ENCODE peak calls at places on chromosome 13, in four cellular contexts. One of them, this sample, is unnamed. For H3K4me1, the result is how much of the 10 kb centered on the place peaks cover.

GRCh38 chr13:80037505-80037888 is 303.4 kb downstream of the SPRY2 start:
- DNase-seq in spleen: no peak
- DNase-seq in naive thymus-derived CD4-positive, alpha-beta T cell: no peak
- DNase-seq in breast epithelium: no peak
- DNase-seq in this sample: no peak

GRCh38 chr13:87884874-87885273 is 213.7 kb downstream of the SLITRK5 start:
- DNase-seq in spleen: no peak
- DNase-seq in naive thymus-derived CD4-positive, alpha-beta T cell: no peak
- DNase-seq in breast epithelium: no peak
- DNase-seq in this sample: no peak

GRCh38 chr13:60645552-60646138 is 248.6 kb downstream of the TDRD3 start:
- DNase-seq in spleen: no peak
- DNase-seq in naive thymus-derived CD4-positive, alpha-beta T cell: no peak
- DNase-seq in breast epithelium: no peak
- DNase-seq in this sample: no peak

GRCh38 chr13:49373699-49374098 is 70.2 kb downstream of the CAB39L start:
- DNase-seq in spleen: no peak
- DNase-seq in naive thymus-derived CD4-positive, alpha-beta T cell: no peak
- DNase-seq in breast epithelium: no peak
- DNase-seq in this sample: no peak

GRCh38 chr13:62130016-62130970 is 714.6 kb upstream of the PCDH20 start:
- DNase-seq in spleen: no peak
- DNase-seq in naive thymus-derived CD4-positive, alpha-beta T cell: no peak
- DNase-seq in breast epithelium: no peak
- DNase-seq in this sample: no peak

GRCh38 chr13:98147521-98147920 is 4.6 kb downstream of the FARP1 start:
- DNase-seq in spleen: no peak
- DNase-seq in naive thymus-derived CD4-positive, alpha-beta T cell: no peak
- DNase-seq in breast epithelium: no peak
- DNase-seq in this sample: no peak

GRCh38 chr13:112683581-112683980 is 6.3 kb upstream of the ATP11A start:
- DNase-seq in spleen: no peak
- DNase-seq in naive thymus-derived CD4-positive, alpha-beta T cell: no peak
- DNase-seq in breast epithelium: peak
- DNase-seq in this sample: no peak

GRCh38 chr13:30826911-30827577 is 79.0 kb upstream of the MEDAG start:
- DNase-seq in spleen: no peak
- DNase-seq in naive thymus-derived CD4-positive, alpha-beta T cell: no peak
- DNase-seq in breast epithelium: no peak
- DNase-seq in this sample: no peak

GRCh38 chr13:94641432-94641941 is 39.8 kb downstream of the GPR180 start:
- DNase-seq in spleen: no peak
- DNase-seq in naive thymus-derived CD4-positive, alpha-beta T cell: no peak
- DNase-seq in breast epithelium: no peak
- DNase-seq in this sample: no peak

GRCh38 chr13:91017669-91018053 is 329.8 kb upstream of the MIR17HG start:
- DNase-seq in spleen: no peak
- DNase-seq in naive thymus-derived CD4-positive, alpha-beta T cell: no peak
- DNase-seq in breast epithelium: no peak
- DNase-seq in this sample: no peak

GRCh38 chr13:109782066-109782822 is 4.1 kb downstream of the IRS2 start:
- DNase-seq in spleen: peak
- DNase-seq in naive thymus-derived CD4-positive, alpha-beta T cell: peak
- DNase-seq in breast epithelium: no peak
- DNase-seq in this sample: peak

GRCh38 chr13:79457948-79458347 is 23.0 kb upstream of the NDFIP2 start:
- DNase-seq in spleen: no peak
- DNase-seq in naive thymus-derived CD4-positive, alpha-beta T cell: no peak
- DNase-seq in breast epithelium: no peak
- DNase-seq in this sample: no peak

GRCh38 chr13:36297259-36297599 is 385 bp downstream of the CCDC169 start:
- DNase-seq in spleen: no peak
- DNase-seq in naive thymus-derived CD4-positive, alpha-beta T cell: no peak
- DNase-seq in breast epithelium: no peak
- DNase-seq in this sample: no peak

GRCh38 chr13:98222081-98222554 is 45.0 kb upstream of the RNF113B start:
- DNase-seq in spleen: no peak
- DNase-seq in naive thymus-derived CD4-positive, alpha-beta T cell: no peak
- DNase-seq in breast epithelium: no peak
- DNase-seq in this sample: no peak

GRCh38 chr13:49655906-49656305 is 27.6 kb downstream of the ARL11 start:
- DNase-seq in spleen: no peak
- DNase-seq in naive thymus-derived CD4-positive, alpha-beta T cell: no peak
- DNase-seq in breast epithelium: no peak
- DNase-seq in this sample: no peak

GRCh38 chr13:37492741-37493514 is 105.6 kb downstream of the POSTN start:
- DNase-seq in spleen: no peak
- DNase-seq in naive thymus-derived CD4-positive, alpha-beta T cell: no peak
- DNase-seq in breast epithelium: no peak
- DNase-seq in this sample: no peak

GRCh38 chr13:50617134-50617721 is 226.3 kb downstream of the DLEU7 start:
- DNase-seq in spleen: no peak
- DNase-seq in naive thymus-derived CD4-positive, alpha-beta T cell: no peak
- DNase-seq in breast epithelium: no peak
- DNase-seq in this sample: no peak

GRCh38 chr13:76879211-76879875 is 6.9 kb downstream of the KCTD12 start:
- DNase-seq in spleen: peak
- DNase-seq in naive thymus-derived CD4-positive, alpha-beta T cell: peak
- DNase-seq in breast epithelium: no peak
- DNase-seq in this sample: no peak

GRCh38 chr13:113014752-113015745 is 46.0 kb downstream of the MCF2L start:
- DNase-seq in spleen: no peak
- DNase-seq in naive thymus-derived CD4-positive, alpha-beta T cell: no peak
- DNase-seq in breast epithelium: no peak
- DNase-seq in this sample: peak

GRCh38 chr13:99322297-99323103 is 15.3 kb upstream of the GPR183 start:
- DNase-seq in spleen: no peak
- DNase-seq in naive thymus-derived CD4-positive, alpha-beta T cell: peak
- DNase-seq in breast epithelium: no peak
- DNase-seq in this sample: no peak

GRCh38 chr13:35630551-35631275 is 154.2 kb upstream of the MAB21L1 start:
- DNase-seq in spleen: no peak
- DNase-seq in naive thymus-derived CD4-positive, alpha-beta T cell: no peak
- DNase-seq in breast epithelium: no peak
- DNase-seq in this sample: no peak

GRCh38 chr13:73952683-73953082 is 181.5 kb downstream of the KLF12 start:
- DNase-seq in spleen: no peak
- DNase-seq in naive thymus-derived CD4-positive, alpha-beta T cell: no peak
- DNase-seq in breast epithelium: no peak
- DNase-seq in this sample: no peak

GRCh38 chr13:56718791-56719190 is 421.9 kb upstream of the PRR20A start:
- DNase-seq in spleen: no peak
- DNase-seq in naive thymus-derived CD4-positive, alpha-beta T cell: no peak
- DNase-seq in breast epithelium: no peak
- DNase-seq in this sample: no peak

GRCh38 chr13:23500858-23501257 is 67.4 kb upstream of the SACS start:
- DNase-seq in spleen: no peak
- DNase-seq in naive thymus-derived CD4-positive, alpha-beta T cell: no peak
- DNase-seq in breast epithelium: no peak
- DNase-seq in this sample: no peak

GRCh38 chr13:29369060-29369743 is 226.3 kb downstream of the SLC7A1 start:
- DNase-seq in spleen: no peak
- DNase-seq in naive thymus-derived CD4-positive, alpha-beta T cell: no peak
- DNase-seq in breast epithelium: no peak
- DNase-seq in this sample: no peak

GRCh38 chr13:100957741-100958140 is 283.1 kb upstream of the TMTC4 start:
- DNase-seq in spleen: no peak
- DNase-seq in naive thymus-derived CD4-positive, alpha-beta T cell: no peak
- DNase-seq in breast epithelium: no peak
- DNase-seq in this sample: no peak

GRCh38 chr13:24452044-24452443 is 60.5 kb downstream of the PARP4 start:
- DNase-seq in spleen: no peak
- DNase-seq in naive thymus-derived CD4-positive, alpha-beta T cell: no peak
- DNase-seq in breast epithelium: no peak
- DNase-seq in this sample: no peak

GRCh38 chr13:53873558-53873957 is 844.9 kb downstream of the OLFM4 start:
- DNase-seq in spleen: peak
- DNase-seq in naive thymus-derived CD4-positive, alpha-beta T cell: no peak
- DNase-seq in breast epithelium: no peak
- DNase-seq in this sample: no peak

GRCh38 chr13:54185785-54186184 is 1157.2 kb downstream of the OLFM4 start:
- DNase-seq in spleen: no peak
- DNase-seq in naive thymus-derived CD4-positive, alpha-beta T cell: no peak
- DNase-seq in breast epithelium: no peak
- DNase-seq in this sample: no peak

GRCh38 chr13:78589206-78589605 is 14.1 kb downstream of the POU4F1 start:
- DNase-seq in spleen: no peak
- DNase-seq in naive thymus-derived CD4-positive, alpha-beta T cell: no peak
- DNase-seq in breast epithelium: no peak
- DNase-seq in this sample: no peak

GRCh38 chr13:90171649-90172048 is 1175.8 kb upstream of the MIR17HG start:
- DNase-seq in spleen: no peak
- DNase-seq in naive thymus-derived CD4-positive, alpha-beta T cell: no peak
- DNase-seq in breast epithelium: no peak
- DNase-seq in this sample: no peak

GRCh38 chr13:44816701-44817684 is 172.3 kb downstream of the NUFIP1 start:
- DNase-seq in spleen: no peak
- DNase-seq in naive thymus-derived CD4-positive, alpha-beta T cell: no peak
- DNase-seq in breast epithelium: no peak
- DNase-seq in this sample: no peak

GRCh38 chr13:109744512-109745051 is 41.8 kb downstream of the IRS2 start:
- DNase-seq in spleen: no peak
- DNase-seq in naive thymus-derived CD4-positive, alpha-beta T cell: no peak
- DNase-seq in breast epithelium: no peak
- DNase-seq in this sample: peak

GRCh38 chr13:48862572-48862971 is 113.1 kb upstream of the FNDC3A start:
- DNase-seq in spleen: no peak
- DNase-seq in naive thymus-derived CD4-positive, alpha-beta T cell: no peak
- DNase-seq in breast epithelium: no peak
- DNase-seq in this sample: no peak

GRCh38 chr13:57633141-57633949 is 1.8 kb downstream of the PCDH17 start:
- DNase-seq in spleen: peak
- DNase-seq in naive thymus-derived CD4-positive, alpha-beta T cell: no peak
- DNase-seq in breast epithelium: peak
- DNase-seq in this sample: peak

GRCh38 chr13:24997367-24997967 is 98.5 kb upstream of the PABPC3 start:
- DNase-seq in spleen: no peak
- DNase-seq in naive thymus-derived CD4-positive, alpha-beta T cell: peak
- DNase-seq in breast epithelium: no peak
- DNase-seq in this sample: no peak

GRCh38 chr13:50708461-50708860 is 135.0 kb downstream of the DLEU7 start:
- DNase-seq in spleen: no peak
- DNase-seq in naive thymus-derived CD4-positive, alpha-beta T cell: no peak
- DNase-seq in breast epithelium: no peak
- DNase-seq in this sample: no peak

GRCh38 chr13:93621051-93621450 is 394.4 kb downstream of the GPC6 start:
- DNase-seq in spleen: no peak
- DNase-seq in naive thymus-derived CD4-positive, alpha-beta T cell: no peak
- DNase-seq in breast epithelium: no peak
- DNase-seq in this sample: no peak

GRCh38 chr13:98910501-98910951 is 67.3 kb downstream of the DOCK9 start:
- DNase-seq in spleen: no peak
- DNase-seq in naive thymus-derived CD4-positive, alpha-beta T cell: peak
- DNase-seq in breast epithelium: no peak
- DNase-seq in this sample: no peak

GRCh38 chr13:27820524-27821482 is 28.5 kb downstream of the GSX1 start:
- DNase-seq in spleen: no peak
- DNase-seq in naive thymus-derived CD4-positive, alpha-beta T cell: no peak
- DNase-seq in breast epithelium: no peak
- DNase-seq in this sample: no peak
- H3K4me1 ChIP-seq in spleen: under half
- H3K4me1 ChIP-seq in naive thymus-derived CD4-positive, alpha-beta T cell: under half
- H3K4me1 ChIP-seq in breast epithelium: under half
- H3K4me1 ChIP-seq in this sample: under half

DNA sequence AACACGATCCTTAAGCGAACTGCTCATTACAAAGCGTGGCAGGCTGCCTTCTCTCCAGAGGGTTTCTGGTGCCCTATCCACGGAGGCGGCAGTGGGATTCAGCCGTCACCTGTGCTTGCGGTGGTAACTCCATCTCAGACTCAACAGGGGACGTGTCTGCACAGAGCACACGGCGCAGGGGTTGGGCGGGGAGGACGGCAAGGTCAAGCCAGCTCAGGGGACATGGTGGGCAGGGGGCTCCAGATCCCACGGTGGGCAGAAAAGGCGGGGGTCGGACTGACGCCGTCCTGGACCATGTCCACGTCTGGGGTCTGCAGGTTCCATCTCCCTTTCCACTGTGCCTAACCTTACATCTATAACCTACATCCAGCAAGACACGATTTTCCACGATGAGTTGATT is 70.7 kb downstream of the RASA3 start:
- DNase-seq in spleen: no peak
- DNase-seq in naive thymus-derived CD4-positive, alpha-beta T cell: no peak
- DNase-seq in breast epithelium: no peak
- DNase-seq in this sample: no peak
- H3K4me1 ChIP-seq in spleen: half or more
- H3K4me1 ChIP-seq in naive thymus-derived CD4-positive, alpha-beta T cell: under half
- H3K4me1 ChIP-seq in breast epithelium: under half
- H3K4me1 ChIP-seq in this sample: half or more

DNA sequence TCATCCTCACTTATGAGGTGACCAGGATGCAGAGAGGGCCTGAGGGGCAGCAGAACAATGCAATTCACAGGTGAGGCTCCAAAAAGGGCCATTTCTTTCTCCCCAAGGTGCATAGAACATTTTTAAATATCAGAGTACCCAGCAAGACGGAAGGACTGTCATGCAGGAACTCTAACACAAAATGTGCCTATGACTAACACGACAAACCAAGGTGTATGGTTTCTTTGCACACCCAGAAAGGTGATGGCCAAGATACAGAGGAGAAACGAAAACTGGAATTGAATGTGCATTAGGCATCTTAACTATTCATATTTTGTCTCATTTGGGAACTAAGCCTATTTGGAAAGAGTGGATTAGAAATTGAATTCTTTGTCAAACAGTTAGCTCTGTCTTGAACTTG is 29.9 kb downstream of the SHISA2 start:
- DNase-seq in spleen: no peak
- DNase-seq in naive thymus-derived CD4-positive, alpha-beta T cell: no peak
- DNase-seq in breast epithelium: no peak
- DNase-seq in this sample: no peak
- H3K4me1 ChIP-seq in spleen: under half
- H3K4me1 ChIP-seq in naive thymus-derived CD4-positive, alpha-beta T cell: under half
- H3K4me1 ChIP-seq in breast epithelium: under half
- H3K4me1 ChIP-seq in this sample: under half

DNA sequence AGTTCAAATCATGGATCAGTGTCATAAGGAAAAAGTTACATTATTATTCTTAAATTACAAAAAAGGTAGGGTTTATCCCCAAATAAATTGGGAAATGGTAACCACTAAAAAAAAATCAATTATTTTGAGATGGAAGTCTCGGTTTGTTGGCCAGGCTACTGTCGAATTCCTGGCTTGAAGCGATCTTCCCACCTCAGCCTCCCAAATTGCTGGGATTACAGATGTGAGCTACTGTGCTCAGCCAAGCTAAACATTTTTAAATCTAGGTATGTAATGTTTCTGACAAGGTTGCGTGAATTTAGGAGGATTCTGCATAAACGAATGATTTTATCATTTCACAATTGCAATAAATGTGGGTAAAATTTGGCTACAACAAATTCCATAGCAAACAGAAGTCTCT is 2.0 kb downstream of the NAA16 start:
- DNase-seq in spleen: no peak
- DNase-seq in naive thymus-derived CD4-positive, alpha-beta T cell: no peak
- DNase-seq in breast epithelium: no peak
- DNase-seq in this sample: no peak
- H3K4me1 ChIP-seq in spleen: under half
- H3K4me1 ChIP-seq in naive thymus-derived CD4-positive, alpha-beta T cell: under half
- H3K4me1 ChIP-seq in breast epithelium: under half
- H3K4me1 ChIP-seq in this sample: under half

This sample was measured in upper lobe of left lung.